ENCODE peak calls at places on chromosomes 1 and 21, in nine cellular contexts. U is activated B cell treated with CpG ODN at 0.5 μM for 24 hours; J is neural progenitor cell; K is breast epithelium; E is amniotic stem cell; G is sciatic nerve; V is endothelial cell; N is activated effector memory CD4-positive, alpha-beta T cell treated with anti-CD3 and anti-CD28 coated beads, Interleukin-2, amount 50 U/mL, for 16 hours; M is foreskin fibroblast. D is an unnamed sample.

GRCh38 chr1:37922767-37923550 is 23.9 kb downstream of the INPP5B start:
- DNase-seq in M (no peak), E (no peak), U (peak; percentile 41), G (no peak), N (no peak), J (no peak), K (no peak), V (no peak), D (no peak)

GRCh38 chr1:54437783-54438182 is 31.6 kb upstream of the SSBP3 start:
- DNase-seq in E (no peak), V (no peak), J (no peak), U (no peak), G (no peak), M (no peak), N (no peak), K (no peak), D (no peak)

GRCh38 chr1:3522112-3522511 is 67.6 kb downstream of the ARHGEF16 start:
- DNase-seq in N (no peak), G (no peak), M (no peak), E (no peak), J (no peak), V (no peak), K (no peak), U (no peak), D (no peak)

GRCh38 chr1:226598455-226598849 is 49.9 kb downstream of the STUM start:
- DNase-seq in M (no peak), N (peak; percentile 30), E (no peak), G (peak; percentile 33), J (no peak), K (no peak), U (no peak), V (no peak), D (no peak)

GRCh38 chr1:228496494-228496893 is 9.3 kb downstream of the RNF187 start:
- DNase-seq in G (no peak), J (no peak), M (no peak), V (no peak), E (no peak), N (no peak), U (no peak), K (no peak), D (no peak)

GRCh38 chr1:229420224-229420623 is 13.7 kb downstream of the ACTA1 start:
- DNase-seq in E (no peak), U (no peak), V (no peak), G (no peak), J (no peak), N (no peak), M (no peak), K (no peak), D (no peak)

GRCh38 chr21:45937721-45938452 is 43.7 kb upstream of the COL6A1 start:
- DNase-seq in N (no peak), J (no peak), E (no peak), V (no peak), K (no peak), M (no peak), U (no peak), G (no peak), D (no peak)

GRCh38 chr1:178284059-178284458 is 190.2 kb downstream of the RASAL2 start:
- DNase-seq in M (no peak), G (no peak), J (no peak), V (no peak), N (no peak), E (no peak), U (no peak), K (no peak), D (no peak)

GRCh38 chr1:245858683-245859509 is 648.2 kb downstream of the SMYD3 start:
- DNase-seq in U (no peak), E (no peak), K (no peak), G (no peak), V (no peak), J (no peak), N (no peak), M (no peak), D (no peak)

GRCh38 chr1:8989821-8990220 is 36.4 kb downstream of the SLC2A7 start:
- DNase-seq in G (no peak), M (no peak), V (no peak), J (no peak), U (no peak), E (no peak), N (no peak), K (no peak), D (no peak)

GRCh38 chr1:27001570-27002360 is 8.3 kb downstream of the TRNP1 start:
- DNase-seq in V (no peak), E (no peak), G (peak; percentile 80), U (peak; percentile 43), J (no peak), M (peak; percentile 76), K (peak; percentile 72), N (no peak), D (no peak)

GRCh38 chr1:156464335-156464734 is 36.2 kb downstream of the MEF2D start:
- DNase-seq in V (no peak), N (no peak), E (no peak), G (no peak), K (peak; percentile 52), U (no peak), M (no peak), J (no peak), D (no peak)

GRCh38 chr1:186763107-186763506 is 65.6 kb upstream of the PLA2G4A start:
- DNase-seq in E (peak; percentile 21), M (peak; percentile 41), N (no peak), J (no peak), K (no peak), U (no peak), V (no peak), G (no peak), D (no peak)

GRCh38 chr1:25879675-25880074 is 4.2 kb upstream of the PAQR7 start:
- DNase-seq in K (no peak), G (no peak), V (no peak), M (no peak), U (no peak), N (no peak), J (no peak), E (no peak), D (no peak)

GRCh38 chr1:5509664-5510452 is 482.4 kb downstream of the NPHP4 start:
- DNase-seq in K (no peak), G (peak; percentile 83), N (peak; percentile 92), V (peak; percentile 84), J (peak; percentile 71), E (no peak), M (peak; percentile 9), U (peak; percentile 66), D (peak; percentile 69)

GRCh38 chr1:41322101-41322661 is 39.1 kb upstream of the FOXO6 start:
- DNase-seq in N (no peak), E (no peak), G (no peak), U (no peak), J (no peak), V (no peak), K (no peak), M (no peak), D (no peak)

GRCh38 chr1:109539676-109540075 is at the start of gene GPR61:
- DNase-seq in J (peak; percentile 39), U (no peak), V (no peak), K (no peak), G (peak; percentile 42), N (no peak), M (no peak), E (no peak), D (no peak)

GRCh38 chr1:115308969-115309368 is 29.1 kb downstream of the NGF start:
- DNase-seq in V (no peak), N (no peak), E (no peak), G (no peak), K (no peak), U (no peak), J (no peak), M (no peak), D (no peak)

GRCh38 chr1:205274041-205274691 is 46.4 kb downstream of the TMCC2 start:
- DNase-seq in J (no peak), V (no peak), G (no peak), K (no peak), E (no peak), U (no peak), N (no peak), M (no peak), D (no peak)